ENCODE peak calls at places on chromosome 3, in nine cellular contexts. O is B cell, D is AG20443, B is GDM1, M is LoVo, Y is NCI-H1694, K is Calu3, A is NCI-H1105, E is KBM-7. X is an unnamed sample.

GRCh38 chr3:111071257-111072015 is at the start of gene NECTIN3:
- DNase-seq in M (peak; percentile 89), B (peak; percentile 77), K (peak; percentile 95), O (peak; percentile 76), A (peak; percentile 98), Y (peak; percentile 25), E (peak; percentile 56), D (peak; percentile 95), X (no peak)

GRCh38 chr3:196246612-196247308 is 30.4 kb downstream of the SLC51A start:
- DNase-seq in M (no peak), D (peak; percentile 18), B (no peak), O (no peak), K (no peak), A (no peak), Y (no peak), E (no peak), X (no peak)

GRCh38 chr3:11661827-11662226 is 18.1 kb upstream of the VGLL4 start:
- DNase-seq in O (no peak), B (no peak), D (peak; percentile 44), E (peak; percentile 87), Y (no peak), M (no peak), A (no peak), K (no peak), X (no peak)

GRCh38 chr3:139611540-139611939 is 66.2 kb downstream of the NMNAT3 start:
- DNase-seq in K (no peak), Y (no peak), M (no peak), E (no peak), A (no peak), B (no peak), O (no peak), D (no peak), X (no peak)

GRCh38 chr3:39285333-39285732 is 5.5 kb upstream of the CX3CR1 start:
- DNase-seq in K (no peak), A (no peak), O (no peak), M (no peak), E (no peak), D (no peak), Y (no peak), B (no peak), X (no peak)

GRCh38 chr3:12993022-12993622 is 80.1 kb downstream of the IQSEC1 start:
- DNase-seq in A (no peak), Y (no peak), E (no peak), B (no peak), O (no peak), D (peak; percentile 63), M (peak; percentile 40), K (no peak), X (no peak)

GRCh38 chr3:78707094-78707493 is 1060.7 kb downstream of the ROBO1 start:
- DNase-seq in D (no peak), A (no peak), M (no peak), E (no peak), B (no peak), Y (no peak), K (no peak), O (no peak), X (no peak)

GRCh38 chr3:125090649-125091048 is 34.9 kb upstream of the HEG1 start:
- DNase-seq in E (no peak), B (no peak), D (no peak), K (no peak), M (no peak), O (no peak), Y (no peak), A (no peak), X (no peak)

GRCh38 chr3:158106773-158107461 is 697 bp upstream of the SHOX2 start:
- DNase-seq in K (no peak), Y (no peak), E (peak; percentile 66), B (no peak), O (peak; percentile 34), D (peak; percentile 32), A (no peak), M (peak; percentile 7), X (no peak)

GRCh38 chr3:160168290-160168689 is 56.9 kb upstream of the C3orf80 start:
- DNase-seq in K (no peak), O (no peak), E (no peak), A (no peak), M (no peak), B (no peak), Y (no peak), D (no peak), X (no peak)

GRCh38 chr3:197260491-197261163 is 37.8 kb downstream of the DLG1 start:
- DNase-seq in Y (no peak), O (no peak), M (no peak), D (no peak), A (no peak), E (no peak), B (no peak), K (no peak), X (no peak)

GRCh38 chr3:43559961-43560360 is 61.9 kb downstream of the ANO10 start:
- DNase-seq in O (no peak), A (no peak), E (no peak), Y (no peak), K (no peak), D (no peak), B (no peak), M (no peak), X (no peak)

GRCh38 chr3:142028174-142028833 is 121.0 kb downstream of the TFDP2 start:
- DNase-seq in D (peak; percentile 51), O (peak; percentile 63), B (peak; percentile 72), E (peak; percentile 79), A (peak; percentile 80), Y (no peak), M (no peak), K (peak; percentile 42), X (peak; percentile 83)

GRCh38 chr3:188157971-188158370 is 4.0 kb downstream of the LPP start:
- DNase-seq in D (no peak), Y (no peak), E (no peak), O (no peak), K (no peak), B (no peak), A (no peak), M (peak; percentile 42), X (no peak)

GRCh38 chr3:194671511-194671899 is 486 bp downstream of the LSG1 start:
- DNase-seq in Y (no peak), B (no peak), O (peak; percentile 63), D (peak; percentile 40), A (peak; percentile 52), K (peak; percentile 60), M (peak; percentile 54), E (peak; percentile 65), X (no peak)

GRCh38 chr3:30934208-30934550 is 39.7 kb upstream of the GADL1 start:
- DNase-seq in O (peak; percentile 8), D (peak; percentile 53), E (peak; percentile 7), A (peak; percentile 47), M (peak; percentile 54), Y (no peak), B (peak; percentile 7), K (peak; percentile 17), X (no peak)

GRCh38 chr3:79148786-79149185 is 619.0 kb downstream of the ROBO1 start:
- DNase-seq in Y (no peak), K (no peak), A (no peak), B (no peak), D (peak; percentile 16), O (no peak), M (no peak), E (no peak), X (no peak)

GRCh38 chr3:5426094-5426883 is 238.8 kb downstream of the EDEM1 start:
- DNase-seq in E (peak; percentile 79), A (no peak), M (peak; percentile 52), B (peak; percentile 72), O (peak; percentile 70), Y (peak; percentile 29), K (peak; percentile 86), D (peak; percentile 76), X (no peak)

GRCh38 chr3:53156368-53156834 is 4.6 kb upstream of the PRKCD start:
- DNase-seq in A (no peak), D (peak; percentile 43), K (peak; percentile 14), B (no peak), E (no peak), Y (no peak), M (no peak), O (no peak), X (no peak)

GRCh38 chr3:10392244-10392643 is 71.3 kb upstream of the SEC13 start:
- DNase-seq in B (no peak), E (no peak), M (no peak), K (no peak), Y (no peak), D (no peak), O (no peak), A (no peak), X (no peak)

GRCh38 chr3:48974076-48974864 is 15.8 kb upstream of the P4HTM start:
- DNase-seq in D (no peak), K (no peak), B (no peak), M (no peak), O (no peak), Y (no peak), E (no peak), A (no peak), X (no peak)

GRCh38 chr3:136889947-136890346 is 27.9 kb downstream of the NCK1 start:
- DNase-seq in D (no peak), M (no peak), K (no peak), A (no peak), E (no peak), Y (no peak), B (no peak), O (no peak), X (no peak)

GRCh38 chr3:52046186-52046913 is 10.0 kb downstream of the DUSP7 start:
- DNase-seq in D (peak; percentile 94), O (no peak), B (no peak), A (no peak), M (peak; percentile 56), K (peak; percentile 42), E (no peak), Y (no peak), X (no peak)

GRCh38 chr3:23594066-23594465 is 211.7 kb upstream of the UBE2E1 start:
- DNase-seq in M (no peak), D (no peak), B (no peak), A (no peak), Y (no peak), E (no peak), O (no peak), K (no peak), X (no peak)

X was measured in GM12864.